ENCODE peak calls at places on chromosome 4, in six cellular contexts. One of them, this sample, is unnamed.

GRCh38 chr4:183355405-183355804 is 33.2 kb upstream of the CLDN24 start:
- DNase-seq in cardiac fibroblast: peak; percentile 45
- DNase-seq in HEK293T: no peak
- DNase-seq in NCI-H1105: no peak
- DNase-seq in stimulated activated CD8-positive, alpha-beta memory T cell treated with anti-CD3 and anti-CD28 coated beads, Interleukin-15, amount 100 ng/mL, for 1 hour: no peak
- DNase-seq in Peyer's patch: peak; percentile 9
- DNase-seq in this sample: no peak

GRCh38 chr4:58247792-58248191 is 1137.6 kb upstream of the IGFBP7 start:
- DNase-seq in cardiac fibroblast: no peak
- DNase-seq in HEK293T: peak; percentile 6
- DNase-seq in NCI-H1105: no peak
- DNase-seq in stimulated activated CD8-positive, alpha-beta memory T cell treated with anti-CD3 and anti-CD28 coated beads, Interleukin-15, amount 100 ng/mL, for 1 hour: no peak
- DNase-seq in Peyer's patch: no peak
- DNase-seq in this sample: no peak

GRCh38 chr4:40099010-40099409 is 42.4 kb downstream of the N4BP2 start:
- DNase-seq in cardiac fibroblast: no peak
- DNase-seq in HEK293T: no peak
- DNase-seq in NCI-H1105: no peak
- DNase-seq in stimulated activated CD8-positive, alpha-beta memory T cell treated with anti-CD3 and anti-CD28 coated beads, Interleukin-15, amount 100 ng/mL, for 1 hour: no peak
- DNase-seq in Peyer's patch: no peak
- DNase-seq in this sample: no peak

GRCh38 chr4:17155486-17155885 is 257.0 kb upstream of the LDB2 start:
- DNase-seq in cardiac fibroblast: peak; percentile 12
- DNase-seq in HEK293T: no peak
- DNase-seq in NCI-H1105: no peak
- DNase-seq in stimulated activated CD8-positive, alpha-beta memory T cell treated with anti-CD3 and anti-CD28 coated beads, Interleukin-15, amount 100 ng/mL, for 1 hour: no peak
- DNase-seq in Peyer's patch: no peak
- DNase-seq in this sample: no peak

GRCh38 chr4:122898370-122899150 is 23.8 kb downstream of the NUDT6 start:
- DNase-seq in cardiac fibroblast: peak; percentile 96
- DNase-seq in HEK293T: no peak
- DNase-seq in NCI-H1105: no peak
- DNase-seq in stimulated activated CD8-positive, alpha-beta memory T cell treated with anti-CD3 and anti-CD28 coated beads, Interleukin-15, amount 100 ng/mL, for 1 hour: no peak
- DNase-seq in Peyer's patch: no peak
- DNase-seq in this sample: no peak

GRCh38 chr4:30537462-30537861 is 182.7 kb upstream of the PCDH7 start:
- DNase-seq in cardiac fibroblast: peak; percentile 63
- DNase-seq in HEK293T: no peak
- DNase-seq in NCI-H1105: no peak
- DNase-seq in stimulated activated CD8-positive, alpha-beta memory T cell treated with anti-CD3 and anti-CD28 coated beads, Interleukin-15, amount 100 ng/mL, for 1 hour: no peak
- DNase-seq in Peyer's patch: no peak
- DNase-seq in this sample: no peak

GRCh38 chr4:107069049-107069448 is 32.9 kb upstream of the DKK2 start:
- DNase-seq in cardiac fibroblast: peak; percentile 62
- DNase-seq in HEK293T: no peak
- DNase-seq in NCI-H1105: no peak
- DNase-seq in stimulated activated CD8-positive, alpha-beta memory T cell treated with anti-CD3 and anti-CD28 coated beads, Interleukin-15, amount 100 ng/mL, for 1 hour: no peak
- DNase-seq in Peyer's patch: no peak
- DNase-seq in this sample: no peak

GRCh38 chr4:17722361-17722710 is 59.1 kb downstream of the FAM184B start:
- DNase-seq in cardiac fibroblast: no peak
- DNase-seq in HEK293T: no peak
- DNase-seq in NCI-H1105: no peak
- DNase-seq in stimulated activated CD8-positive, alpha-beta memory T cell treated with anti-CD3 and anti-CD28 coated beads, Interleukin-15, amount 100 ng/mL, for 1 hour: no peak
- DNase-seq in Peyer's patch: no peak
- DNase-seq in this sample: no peak

GRCh38 chr4:47837582-47838294 is at the start of gene CORIN:
- DNase-seq in cardiac fibroblast: no peak
- DNase-seq in HEK293T: peak; percentile 6
- DNase-seq in NCI-H1105: no peak
- DNase-seq in stimulated activated CD8-positive, alpha-beta memory T cell treated with anti-CD3 and anti-CD28 coated beads, Interleukin-15, amount 100 ng/mL, for 1 hour: no peak
- DNase-seq in Peyer's patch: no peak
- DNase-seq in this sample: no peak

GRCh38 chr4:81807927-81808672 is 336.4 kb upstream of the RASGEF1B start:
- DNase-seq in cardiac fibroblast: no peak
- DNase-seq in HEK293T: peak; percentile 52
- DNase-seq in NCI-H1105: peak; percentile 90
- DNase-seq in stimulated activated CD8-positive, alpha-beta memory T cell treated with anti-CD3 and anti-CD28 coated beads, Interleukin-15, amount 100 ng/mL, for 1 hour: no peak
- DNase-seq in Peyer's patch: no peak
- DNase-seq in this sample: peak; percentile 25

GRCh38 chr4:8268901-8269534 is 536 bp upstream of the HTRA3 start:
- DNase-seq in cardiac fibroblast: no peak
- DNase-seq in HEK293T: no peak
- DNase-seq in NCI-H1105: no peak
- DNase-seq in stimulated activated CD8-positive, alpha-beta memory T cell treated with anti-CD3 and anti-CD28 coated beads, Interleukin-15, amount 100 ng/mL, for 1 hour: no peak
- DNase-seq in Peyer's patch: no peak
- DNase-seq in this sample: no peak

GRCh38 chr4:188015025-188015778 is 19.6 kb downstream of the ZFP42 start:
- DNase-seq in cardiac fibroblast: peak; percentile 30
- DNase-seq in HEK293T: no peak
- DNase-seq in NCI-H1105: no peak
- DNase-seq in stimulated activated CD8-positive, alpha-beta memory T cell treated with anti-CD3 and anti-CD28 coated beads, Interleukin-15, amount 100 ng/mL, for 1 hour: no peak
- DNase-seq in Peyer's patch: no peak
- DNase-seq in this sample: no peak

GRCh38 chr4:107742196-107742595 is 22.2 kb upstream of the PAPSS1 start:
- DNase-seq in cardiac fibroblast: no peak
- DNase-seq in HEK293T: no peak
- DNase-seq in NCI-H1105: no peak
- DNase-seq in stimulated activated CD8-positive, alpha-beta memory T cell treated with anti-CD3 and anti-CD28 coated beads, Interleukin-15, amount 100 ng/mL, for 1 hour: no peak
- DNase-seq in Peyer's patch: no peak
- DNase-seq in this sample: no peak

GRCh38 chr4:176792348-176793059 is at the start of gene VEGFC:
- DNase-seq in cardiac fibroblast: peak; percentile 77
- DNase-seq in HEK293T: peak; percentile 69
- DNase-seq in NCI-H1105: peak; percentile 26
- DNase-seq in stimulated activated CD8-positive, alpha-beta memory T cell treated with anti-CD3 and anti-CD28 coated beads, Interleukin-15, amount 100 ng/mL, for 1 hour: no peak
- DNase-seq in Peyer's patch: peak; percentile 50
- DNase-seq in this sample: peak; percentile 79

GRCh38 chr4:187006189-187006618 is 282.5 kb upstream of the FAT1 start:
- DNase-seq in cardiac fibroblast: peak; percentile 17
- DNase-seq in HEK293T: no peak
- DNase-seq in NCI-H1105: no peak
- DNase-seq in stimulated activated CD8-positive, alpha-beta memory T cell treated with anti-CD3 and anti-CD28 coated beads, Interleukin-15, amount 100 ng/mL, for 1 hour: no peak
- DNase-seq in Peyer's patch: no peak
- DNase-seq in this sample: no peak

GRCh38 chr4:182604161-182604591 is 313.0 kb downstream of the DCTD start:
- DNase-seq in cardiac fibroblast: peak; percentile 60
- DNase-seq in HEK293T: no peak
- DNase-seq in NCI-H1105: peak; percentile 17
- DNase-seq in stimulated activated CD8-positive, alpha-beta memory T cell treated with anti-CD3 and anti-CD28 coated beads, Interleukin-15, amount 100 ng/mL, for 1 hour: no peak
- DNase-seq in Peyer's patch: no peak
- DNase-seq in this sample: no peak

GRCh38 chr4:168585168-168586091 is 88.6 kb downstream of the PALLD start:
- DNase-seq in cardiac fibroblast: peak; percentile 92
- DNase-seq in HEK293T: peak; percentile 78
- DNase-seq in NCI-H1105: peak; percentile 8
- DNase-seq in stimulated activated CD8-positive, alpha-beta memory T cell treated with anti-CD3 and anti-CD28 coated beads, Interleukin-15, amount 100 ng/mL, for 1 hour: no peak
- DNase-seq in Peyer's patch: peak; percentile 82
- DNase-seq in this sample: peak; percentile 78

GRCh38 chr4:79563218-79563617 is 155.2 kb upstream of the GK2 start:
- DNase-seq in cardiac fibroblast: no peak
- DNase-seq in HEK293T: no peak
- DNase-seq in NCI-H1105: no peak
- DNase-seq in stimulated activated CD8-positive, alpha-beta memory T cell treated with anti-CD3 and anti-CD28 coated beads, Interleukin-15, amount 100 ng/mL, for 1 hour: no peak
- DNase-seq in Peyer's patch: no peak
- DNase-seq in this sample: no peak

GRCh38 chr4:7435411-7436095 is 823 bp upstream of the PSAPL1 start:
- DNase-seq in cardiac fibroblast: no peak
- DNase-seq in HEK293T: no peak
- DNase-seq in NCI-H1105: no peak
- DNase-seq in stimulated activated CD8-positive, alpha-beta memory T cell treated with anti-CD3 and anti-CD28 coated beads, Interleukin-15, amount 100 ng/mL, for 1 hour: no peak
- DNase-seq in Peyer's patch: no peak
- DNase-seq in this sample: no peak

GRCh38 chr4:109355835-109356234 is 53.4 kb upstream of the COL25A1 start:
- DNase-seq in cardiac fibroblast: no peak
- DNase-seq in HEK293T: no peak
- DNase-seq in NCI-H1105: no peak
- DNase-seq in stimulated activated CD8-positive, alpha-beta memory T cell treated with anti-CD3 and anti-CD28 coated beads, Interleukin-15, amount 100 ng/mL, for 1 hour: no peak
- DNase-seq in Peyer's patch: no peak
- DNase-seq in this sample: no peak

GRCh38 chr4:155339588-155339987 is 37.2 kb downstream of the MAP9 start:
- DNase-seq in cardiac fibroblast: no peak
- DNase-seq in HEK293T: no peak
- DNase-seq in NCI-H1105: peak; percentile 6
- DNase-seq in stimulated activated CD8-positive, alpha-beta memory T cell treated with anti-CD3 and anti-CD28 coated beads, Interleukin-15, amount 100 ng/mL, for 1 hour: no peak
- DNase-seq in Peyer's patch: no peak
- DNase-seq in this sample: no peak

GRCh38 chr4:72896515-72896914 is 173.0 kb downstream of the COX18 start:
- DNase-seq in cardiac fibroblast: peak; percentile 85
- DNase-seq in HEK293T: no peak
- DNase-seq in NCI-H1105: no peak
- DNase-seq in stimulated activated CD8-positive, alpha-beta memory T cell treated with anti-CD3 and anti-CD28 coated beads, Interleukin-15, amount 100 ng/mL, for 1 hour: no peak
- DNase-seq in Peyer's patch: no peak
- DNase-seq in this sample: no peak

GRCh38 chr4:78558421-78558820 is 6.9 kb downstream of the ANXA3 start:
- DNase-seq in cardiac fibroblast: peak; percentile 68
- DNase-seq in HEK293T: no peak
- DNase-seq in NCI-H1105: no peak
- DNase-seq in stimulated activated CD8-positive, alpha-beta memory T cell treated with anti-CD3 and anti-CD28 coated beads, Interleukin-15, amount 100 ng/mL, for 1 hour: no peak
- DNase-seq in Peyer's patch: no peak
- DNase-seq in this sample: no peak

GRCh38 chr4:85402371-85402770 is 72.6 kb upstream of the ARHGAP24 start:
- DNase-seq in cardiac fibroblast: peak; percentile 95
- DNase-seq in HEK293T: no peak
- DNase-seq in NCI-H1105: no peak
- DNase-seq in stimulated activated CD8-positive, alpha-beta memory T cell treated with anti-CD3 and anti-CD28 coated beads, Interleukin-15, amount 100 ng/mL, for 1 hour: no peak
- DNase-seq in Peyer's patch: no peak
- DNase-seq in this sample: no peak

GRCh38 chr4:149741186-149741831 is 74.3 kb downstream of the IQCM start:
- DNase-seq in cardiac fibroblast: no peak
- DNase-seq in HEK293T: no peak
- DNase-seq in NCI-H1105: no peak
- DNase-seq in stimulated activated CD8-positive, alpha-beta memory T cell treated with anti-CD3 and anti-CD28 coated beads, Interleukin-15, amount 100 ng/mL, for 1 hour: no peak
- DNase-seq in Peyer's patch: no peak
- DNase-seq in this sample: no peak

GRCh38 chr4:104283303-104283702 is 211.4 kb downstream of the CXXC4 start:
- DNase-seq in cardiac fibroblast: no peak
- DNase-seq in HEK293T: no peak
- DNase-seq in NCI-H1105: no peak
- DNase-seq in stimulated activated CD8-positive, alpha-beta memory T cell treated with anti-CD3 and anti-CD28 coated beads, Interleukin-15, amount 100 ng/mL, for 1 hour: no peak
- DNase-seq in Peyer's patch: no peak
- DNase-seq in this sample: no peak

GRCh38 chr4:40238700-40239548 is 42.1 kb downstream of the RHOH start:
- DNase-seq in cardiac fibroblast: peak; percentile 13
- DNase-seq in HEK293T: peak; percentile 71
- DNase-seq in NCI-H1105: no peak
- DNase-seq in stimulated activated CD8-positive, alpha-beta memory T cell treated with anti-CD3 and anti-CD28 coated beads, Interleukin-15, amount 100 ng/mL, for 1 hour: peak; percentile 59
- DNase-seq in Peyer's patch: peak; percentile 73
- DNase-seq in this sample: no peak

GRCh38 chr4:112252234-112252633 is 20.6 kb downstream of the AP1AR start:
- DNase-seq in cardiac fibroblast: no peak
- DNase-seq in HEK293T: no peak
- DNase-seq in NCI-H1105: no peak
- DNase-seq in stimulated activated CD8-positive, alpha-beta memory T cell treated with anti-CD3 and anti-CD28 coated beads, Interleukin-15, amount 100 ng/mL, for 1 hour: no peak
- DNase-seq in Peyer's patch: no peak
- DNase-seq in this sample: no peak

GRCh38 chr4:186061919-186062318 is 7.0 kb upstream of the TLR3 start:
- DNase-seq in cardiac fibroblast: no peak
- DNase-seq in HEK293T: no peak
- DNase-seq in NCI-H1105: no peak
- DNase-seq in stimulated activated CD8-positive, alpha-beta memory T cell treated with anti-CD3 and anti-CD28 coated beads, Interleukin-15, amount 100 ng/mL, for 1 hour: no peak
- DNase-seq in Peyer's patch: no peak
- DNase-seq in this sample: no peak

GRCh38 chr4:98778206-98778605 is 119.8 kb upstream of the TSPAN5 start:
- DNase-seq in cardiac fibroblast: peak; percentile 92
- DNase-seq in HEK293T: no peak
- DNase-seq in NCI-H1105: no peak
- DNase-seq in stimulated activated CD8-positive, alpha-beta memory T cell treated with anti-CD3 and anti-CD28 coated beads, Interleukin-15, amount 100 ng/mL, for 1 hour: no peak
- DNase-seq in Peyer's patch: peak; percentile 68
- DNase-seq in this sample: no peak

GRCh38 chr4:8435656-8436121 is 4.8 kb downstream of the ACOX3 start:
- DNase-seq in cardiac fibroblast: peak; percentile 14
- DNase-seq in HEK293T: no peak
- DNase-seq in NCI-H1105: no peak
- DNase-seq in stimulated activated CD8-positive, alpha-beta memory T cell treated with anti-CD3 and anti-CD28 coated beads, Interleukin-15, amount 100 ng/mL, for 1 hour: no peak
- DNase-seq in Peyer's patch: peak; percentile 67
- DNase-seq in this sample: no peak

GRCh38 chr4:110275871-110276270 is 77.5 kb upstream of the ELOVL6 start:
- DNase-seq in cardiac fibroblast: peak; percentile 63
- DNase-seq in HEK293T: no peak
- DNase-seq in NCI-H1105: no peak
- DNase-seq in stimulated activated CD8-positive, alpha-beta memory T cell treated with anti-CD3 and anti-CD28 coated beads, Interleukin-15, amount 100 ng/mL, for 1 hour: no peak
- DNase-seq in Peyer's patch: no peak
- DNase-seq in this sample: no peak

GRCh38 chr4:38523524-38524448 is 140.2 kb upstream of the KLF3 start:
- DNase-seq in cardiac fibroblast: no peak
- DNase-seq in HEK293T: no peak
- DNase-seq in NCI-H1105: no peak
- DNase-seq in stimulated activated CD8-positive, alpha-beta memory T cell treated with anti-CD3 and anti-CD28 coated beads, Interleukin-15, amount 100 ng/mL, for 1 hour: no peak
- DNase-seq in Peyer's patch: no peak
- DNase-seq in this sample: no peak

GRCh38 chr4:184643726-184644125 is 5.5 kb downstream of the CASP3 start:
- DNase-seq in cardiac fibroblast: no peak
- DNase-seq in HEK293T: no peak
- DNase-seq in NCI-H1105: no peak
- DNase-seq in stimulated activated CD8-positive, alpha-beta memory T cell treated with anti-CD3 and anti-CD28 coated beads, Interleukin-15, amount 100 ng/mL, for 1 hour: no peak
- DNase-seq in Peyer's patch: no peak
- DNase-seq in this sample: no peak

GRCh38 chr4:73341454-73341853 is 62.6 kb upstream of the ALB start:
- DNase-seq in cardiac fibroblast: peak; percentile 83
- DNase-seq in HEK293T: peak; percentile 49
- DNase-seq in NCI-H1105: peak; percentile 44
- DNase-seq in stimulated activated CD8-positive, alpha-beta memory T cell treated with anti-CD3 and anti-CD28 coated beads, Interleukin-15, amount 100 ng/mL, for 1 hour: no peak
- DNase-seq in Peyer's patch: peak; percentile 74
- DNase-seq in this sample: peak; percentile 38

GRCh38 chr4:99685234-99685633 is 27.6 kb upstream of the C4orf54 start:
- DNase-seq in cardiac fibroblast: no peak
- DNase-seq in HEK293T: no peak
- DNase-seq in NCI-H1105: no peak
- DNase-seq in stimulated activated CD8-positive, alpha-beta memory T cell treated with anti-CD3 and anti-CD28 coated beads, Interleukin-15, amount 100 ng/mL, for 1 hour: no peak
- DNase-seq in Peyer's patch: no peak
- DNase-seq in this sample: no peak

GRCh38 chr4:102761478-102761790 is 666 bp upstream of the MANBA start:
- DNase-seq in cardiac fibroblast: no peak
- DNase-seq in HEK293T: no peak
- DNase-seq in NCI-H1105: no peak
- DNase-seq in stimulated activated CD8-positive, alpha-beta memory T cell treated with anti-CD3 and anti-CD28 coated beads, Interleukin-15, amount 100 ng/mL, for 1 hour: no peak
- DNase-seq in Peyer's patch: no peak
- DNase-seq in this sample: no peak

GRCh38 chr4:121113680-121114079 is 41.3 kb upstream of the NDNF start:
- DNase-seq in cardiac fibroblast: no peak
- DNase-seq in HEK293T: no peak
- DNase-seq in NCI-H1105: no peak
- DNase-seq in stimulated activated CD8-positive, alpha-beta memory T cell treated with anti-CD3 and anti-CD28 coated beads, Interleukin-15, amount 100 ng/mL, for 1 hour: no peak
- DNase-seq in Peyer's patch: no peak
- DNase-seq in this sample: no peak